ENCODE peak calls at places on chromosome 16, in seven cellular contexts. K is H9; L is posterior cingulate gyrus; N is NCI-H345; I is activated CD4-positive, alpha-beta T cell treated with anti-CD3 and anti-CD28 coated beads, Interleukin-2, amount 50 U/mL, for 1 hour; G is A172; V is progenitor cell of endocrine pancreas. J is an unnamed sample.

GRCh38 chr16:50266337-50267091 is at the start of gene ADCY7:
- DNase-seq in K (peak; percentile 57), L (peak; percentile 81), N (no peak), I (peak; percentile 87), G (peak; percentile 80), V (no peak), J (peak; percentile 84)

GRCh38 chr16:87407511-87408112 is 15.5 kb downstream of the MAP1LC3B start:
- DNase-seq in K (no peak), L (peak; percentile 48), N (no peak), I (no peak), G (peak; percentile 96), V (no peak), J (no peak)

GRCh38 chr16:74480150-74481029 is 59.1 kb upstream of the CLEC18B start:
- DNase-seq in K (no peak), L (no peak), N (no peak), I (no peak), G (peak; percentile 80), V (no peak), J (no peak)

GRCh38 chr16:30032083-30032819 is 1.2 kb upstream of the TLCD3B start:
- DNase-seq in K (peak; percentile 87), L (no peak), N (peak; percentile 79), I (peak; percentile 58), G (peak; percentile 71), V (peak; percentile 48), J (peak; percentile 63)

GRCh38 chr16:69448470-69449193 is 24.2 kb downstream of the CYB5B start:
- DNase-seq in K (no peak), L (no peak), N (no peak), I (no peak), G (no peak), V (no peak), J (no peak)

GRCh38 chr16:929674-930073 is 41.1 kb downstream of the LMF1 start:
- DNase-seq in K (no peak), L (peak; percentile 36), N (no peak), I (no peak), G (no peak), V (no peak), J (no peak)

GRCh38 chr16:17532338-17532995 is 61.7 kb upstream of the XYLT1 start:
- DNase-seq in K (no peak), L (no peak), N (no peak), I (no peak), G (no peak), V (no peak), J (no peak)

GRCh38 chr16:75919664-75920063 is 193.4 kb upstream of the CPHXL start:
- DNase-seq in K (no peak), L (no peak), N (no peak), I (no peak), G (no peak), V (no peak), J (no peak)

GRCh38 chr16:84924339-84925091 is 86.8 kb downstream of the ZDHHC7 start:
- DNase-seq in K (no peak), L (peak; percentile 76), N (no peak), I (no peak), G (no peak), V (no peak), J (no peak)

GRCh38 chr16:3112058-3112880 is at the start of gene ZNF205:
- DNase-seq in K (peak; percentile 87), L (peak; percentile 97), N (peak; percentile 90), I (no peak), G (peak; percentile 80), V (peak; percentile 67), J (no peak)